ENCODE peak calls at places on chromosomes 16 and 17, in eight cellular contexts. P, C, X, V, B, I, J and F are unnamed samples.

GRCh38 chr16:27370318-27370717 is 31.7 kb upstream of the IL21R start:
- DNase-seq in P (no peak), C (no peak), B (no peak), J (no peak), V (no peak), X (no peak), I (no peak), F (no peak)

GRCh38 chr16:81703177-81704155 is 75.6 kb upstream of the PLCG2 start:
- DNase-seq in X (peak; percentile 96), P (peak; percentile 87), I (no peak), V (no peak), B (peak; percentile 28), C (peak; percentile 91), J (peak; percentile 59), F (no peak)

GRCh38 chr17:9053406-9053805 is 32.1 kb downstream of the NTN1 start:
- DNase-seq in I (no peak), J (no peak), B (no peak), V (no peak), X (no peak), P (no peak), C (no peak), F (no peak)

GRCh38 chr16:22300427-22301071 is 3.3 kb downstream of the POLR3E start:
- DNase-seq in V (peak; percentile 16), C (peak; percentile 75), I (no peak), J (peak; percentile 74), B (peak; percentile 59), X (peak; percentile 63), P (no peak), F (peak; percentile 66)

GRCh38 chr17:8056232-8056975 is 17.5 kb downstream of the ALOX15B start:
- DNase-seq in I (no peak), V (no peak), X (peak; percentile 98), B (peak; percentile 45), C (peak; percentile 90), J (peak; percentile 35), P (peak; percentile 67), F (peak; percentile 57)

GRCh38 chr17:78759203-78759968 is 22.7 kb downstream of the CYTH1 start:
- DNase-seq in I (no peak), J (peak; percentile 81), P (no peak), C (peak; percentile 91), V (no peak), B (peak; percentile 76), X (peak; percentile 83), F (peak; percentile 82)

GRCh38 chr17:39674702-39675389 is 6.6 kb downstream of the PNMT start:
- DNase-seq in C (peak; percentile 71), P (no peak), V (no peak), B (no peak), I (no peak), J (peak; percentile 63), X (no peak), F (peak; percentile 70)

GRCh38 chr17:40602445-40603443 is 37.5 kb upstream of the CCR7 start:
- DNase-seq in I (no peak), J (no peak), B (peak; percentile 87), P (no peak), C (no peak), V (peak; percentile 66), X (no peak), F (no peak)

GRCh38 chr17:61461967-61462733 is 9.9 kb downstream of the TBX4 start:
- DNase-seq in X (no peak), C (peak; percentile 10), V (no peak), J (no peak), P (no peak), B (no peak), I (no peak), F (no peak)

GRCh38 chr16:19393226-19394074 is 24.2 kb upstream of the TMC5 start:
- DNase-seq in B (no peak), I (no peak), X (peak; percentile 63), J (no peak), V (no peak), P (peak; percentile 47), C (peak; percentile 3), F (peak; percentile 65)

GRCh38 chr17:66364508-66365203 is 62.2 kb downstream of the PRKCA start:
- DNase-seq in P (no peak), X (no peak), I (no peak), B (peak; percentile 42), J (no peak), V (peak; percentile 10), C (no peak), F (no peak)

GRCh38 chr17:49469831-49470568 is 25.1 kb upstream of the NGFR start:
- DNase-seq in P (no peak), J (no peak), V (no peak), I (no peak), C (no peak), X (no peak), B (peak; percentile 4), F (no peak)

GRCh38 chr17:44967026-44967906 is 837 bp downstream of the C1QL1 start:
- DNase-seq in X (no peak), V (no peak), B (no peak), I (no peak), J (no peak), C (no peak), P (no peak), F (no peak)

GRCh38 chr17:74750327-74751069 is 2.1 kb downstream of the NHERF1 start:
- DNase-seq in I (no peak), B (peak; percentile 45), X (no peak), J (peak; percentile 70), V (no peak), P (no peak), C (no peak), F (peak; percentile 66)

GRCh38 chr16:58201163-58201562 is 3.3 kb upstream of the CSNK2A2 start:
- DNase-seq in B (no peak), I (no peak), C (no peak), J (no peak), X (no peak), V (no peak), P (no peak), F (no peak)

GRCh38 chr17:82647593-82648164 is 565 bp downstream of the WDR45B start:
- DNase-seq in J (peak; percentile 88), V (peak; percentile 30), I (peak; percentile 8), C (peak; percentile 20), P (no peak), X (no peak), B (peak; percentile 57), F (peak; percentile 55)

GRCh38 chr17:76969598-76970172 is 101.5 kb downstream of the MGAT5B start:
- DNase-seq in J (no peak), B (peak; percentile 17), I (no peak), X (no peak), C (no peak), V (no peak), P (no peak), F (no peak)

GRCh38 chr16:2016407-2016922 is 3.1 kb upstream of the NPW start:
- DNase-seq in B (no peak), I (no peak), X (no peak), C (no peak), V (no peak), J (peak; percentile 73), P (no peak), F (no peak)

GRCh38 chr16:57865746-57866528 is 63.6 kb upstream of the KIFC3 start:
- DNase-seq in J (no peak), V (no peak), X (no peak), I (no peak), C (no peak), B (no peak), P (no peak), F (no peak)

GRCh38 chr17:9028632-9029570 is 7.6 kb downstream of the NTN1 start:
- DNase-seq in V (no peak), J (no peak), P (no peak), X (no peak), I (no peak), C (no peak), B (no peak), F (no peak)

GRCh38 chr17:17236295-17237025 is 508 bp downstream of the FLCN start:
- DNase-seq in V (no peak), X (peak; percentile 28), C (peak; percentile 11), J (no peak), P (no peak), B (no peak), I (no peak), F (peak; percentile 34)

GRCh38 chr17:67637901-67638641 is 79.7 kb upstream of the NOL11 start:
- DNase-seq in I (no peak), V (no peak), C (no peak), B (no peak), J (no peak), P (no peak), X (no peak), F (peak; percentile 47)

GRCh38 chr17:19364699-19365498 is 2.4 kb upstream of the B9D1 start:
- DNase-seq in V (no peak), J (no peak), C (no peak), B (no peak), X (no peak), I (no peak), P (no peak), F (no peak)

GRCh38 chr16:62194828-62195227 is 158.6 kb upstream of the CDH8 start:
- DNase-seq in J (no peak), X (no peak), C (no peak), I (no peak), P (no peak), B (no peak), V (no peak), F (no peak)

GRCh38 chr17:7912927-7913524 is 3.1 kb downstream of the RNF227 start:
- DNase-seq in C (peak; percentile 88), J (no peak), V (no peak), I (no peak), B (peak; percentile 55), P (no peak), X (peak; percentile 78), F (no peak)

GRCh38 chr16:11546522-11547485 is 39.9 kb downstream of the LITAF start:
- DNase-seq in B (no peak), J (no peak), C (peak; percentile 59), X (peak; percentile 71), P (no peak), V (no peak), I (no peak), F (no peak)

GRCh38 chr17:4591529-4591928 is 7.2 kb downstream of the SMTNL2 start:
- DNase-seq in V (no peak), X (peak; percentile 48), J (peak; percentile 59), B (no peak), C (peak; percentile 49), P (no peak), I (no peak), F (no peak)

GRCh38 chr16:11128211-11129123 is 127.5 kb downstream of the SOCS1 start:
- DNase-seq in X (peak; percentile 62), P (no peak), C (peak; percentile 74), I (no peak), V (no peak), J (no peak), B (no peak), F (no peak)

GRCh38 chr17:48612854-48613691 is 2.0 kb downstream of the HOXB8 start:
- DNase-seq in J (no peak), V (no peak), C (no peak), B (peak; percentile 61), P (no peak), X (no peak), I (no peak), F (peak; percentile 49)